ENCODE peak calls at places on chromosomes 4 and X, in four cellular contexts. D is esophagus muscularis mucosa, U is neural progenitor cell, S is lower lobe of right lung. X is an unnamed sample.

GRCh38 chr4:121898150-121898549 is 27.9 kb upstream of the BBS7 start:
- DNase-seq in D (no peak), U (peak), S (no peak), X (no peak)

GRCh38 chr4:38058186-38058585 is 98.0 kb downstream of the PTTG2 start:
- DNase-seq in D (no peak), U (peak), S (no peak), X (no peak)

GRCh38 chr4:76002176-76002575 is 5.1 kb downstream of the CXCL9 start:
- DNase-seq in D (peak), U (no peak), S (no peak), X (no peak)

GRCh38 chr4:145132521-145133098 is 34.5 kb downstream of the ABCE1 start:
- DNase-seq in D (no peak), U (no peak), S (no peak), X (no peak)

GRCh38 chr4:72394264-72394663 is 174.8 kb downstream of the ADAMTS3 start:
- DNase-seq in D (no peak), U (peak), S (no peak), X (no peak)

GRCh38 chr4:52840531-52841350 is 21.4 kb upstream of the RASL11B start:
- DNase-seq in D (no peak), U (peak), S (no peak), X (no peak)

GRCh38 chr4:1200425-1201035 is 28.1 kb upstream of the SPON2 start:
- DNase-seq in D (peak), U (no peak), S (peak), X (peak)

GRCh38 chrX:103791233-103791632 is 14.6 kb downstream of the PLP1 start:
- DNase-seq in D (no peak), U (peak), S (no peak), X (no peak)

GRCh38 chr4:74635074-74635473 is 159.2 kb downstream of the BTC start:
- DNase-seq in D (no peak), U (no peak), S (no peak), X (no peak)

GRCh38 chr4:182190306-182190705 is 52.9 kb upstream of the TENM3 start:
- DNase-seq in D (no peak), U (no peak), S (no peak), X (no peak)

GRCh38 chr4:15294832-15295231 is 133.0 kb upstream of the C1QTNF7 start:
- DNase-seq in D (no peak), U (no peak), S (no peak), X (no peak)

GRCh38 chr4:8911311-8912088 is 39.9 kb upstream of the HMX1 start:
- DNase-seq in D (peak), U (no peak), S (peak), X (peak)

GRCh38 chrX:133685806-133686205 is 270.5 kb upstream of the GPC4 start:
- DNase-seq in D (no peak), U (no peak), S (no peak), X (no peak)

GRCh38 chr4:21835712-21836111 is 112.9 kb downstream of the KCNIP4 start:
- DNase-seq in D (no peak), U (no peak), S (no peak), X (no peak)

GRCh38 chrX:129359269-129359668 is 164.0 kb downstream of the SMARCA1 start:
- DNase-seq in D (no peak), U (no peak), S (no peak), X (no peak)

GRCh38 chr4:24770111-24770584 is 25.2 kb upstream of the SOD3 start:
- DNase-seq in D (peak), U (peak), S (no peak), X (no peak)

GRCh38 chr4:70802923-70803605 is 36.6 kb downstream of the GRSF1 start:
- DNase-seq in D (no peak), U (no peak), S (no peak), X (no peak)

GRCh38 chr4:139526928-139527327 is 29.1 kb downstream of the SETD7 start:
- DNase-seq in D (no peak), U (no peak), S (no peak), X (no peak)

GRCh38 chr4:142129473-142129872 is 493.1 kb downstream of the IL15 start:
- DNase-seq in D (no peak), U (no peak), S (no peak), X (no peak)

GRCh38 chr4:169159614-169160013 is 111.1 kb downstream of the SH3RF1 start:
- DNase-seq in D (no peak), U (no peak), S (no peak), X (no peak)

GRCh38 chr4:98502624-98503023 is 155.8 kb downstream of the TSPAN5 start:
- DNase-seq in D (no peak), U (no peak), S (no peak), X (no peak)

GRCh38 chr4:89000844-89001360 is 56.1 kb downstream of the FAM13A start:
- DNase-seq in D (no peak), U (no peak), S (no peak), X (no peak)

GRCh38 chrX:124117325-124117724 is 155.8 kb downstream of the STAG2 start:
- DNase-seq in D (no peak), U (no peak), S (no peak), X (no peak)

GRCh38 chr4:56414135-56414675 is 21.2 kb downstream of the PPAT start:
- DNase-seq in D (no peak), U (no peak), S (no peak), X (no peak)

GRCh38 chr4:170089743-170090666 is at the start of gene AADAT:
- DNase-seq in D (no peak), U (peak), S (peak), X (peak)

GRCh38 chr4:60562353-60562752 is 637.8 kb upstream of the ADGRL3 start:
- DNase-seq in D (no peak), U (peak), S (no peak), X (no peak)

GRCh38 chrX:46681849-46682248 is 77.1 kb downstream of the SLC9A7 start:
- DNase-seq in D (no peak), U (no peak), S (no peak), X (no peak)

GRCh38 chr4:55781809-55782208 is 37.8 kb upstream of the EXOC1L start:
- DNase-seq in D (no peak), U (no peak), S (no peak), X (no peak)

GRCh38 chrX:120560405-120560841 is 339 bp downstream of the CUL4B start:
- DNase-seq in D (peak), U (no peak), S (peak), X (no peak)

GRCh38 chr4:23337292-23337691 is 552.6 kb downstream of the PPARGC1A start:
- DNase-seq in D (no peak), U (peak), S (no peak), X (no peak)

GRCh38 chrX:2627272-2627867 is 63.7 kb upstream of the CD99 start:
- DNase-seq in D (peak), U (peak), S (no peak), X (no peak)

GRCh38 chrX:154596290-154596929 is 11.5 kb downstream of the CTAG1A start:
- DNase-seq in D (no peak), U (peak), S (no peak), X (no peak)

GRCh38 chr4:42816864-42817263 is 75.6 kb upstream of the GRXCR1 start:
- DNase-seq in D (no peak), U (no peak), S (no peak), X (no peak)

GRCh38 chr4:126766266-126766665 is 866.5 kb upstream of the INTU start:
- DNase-seq in D (no peak), U (no peak), S (no peak), X (peak)

GRCh38 chr4:110503588-110504435 is 27.9 kb downstream of the ENPEP start:
- DNase-seq in D (no peak), U (no peak), S (no peak), X (no peak)

GRCh38 chr4:70505152-70505748 is 13.1 kb upstream of the AMTN start:
- DNase-seq in D (no peak), U (peak), S (peak), X (peak)

GRCh38 chr4:140790765-140791164 is 34.6 kb upstream of the TBC1D9 start:
- DNase-seq in D (no peak), U (no peak), S (peak), X (peak)

GRCh38 chr4:173214661-173215060 is 46.0 kb downstream of the GALNT7 start:
- DNase-seq in D (no peak), U (no peak), S (no peak), X (no peak)

GRCh38 chrX:121802881-121803412 is 755.5 kb downstream of the GLUD2 start:
- DNase-seq in D (no peak), U (no peak), S (no peak), X (no peak)

GRCh38 chr4:2869659-2870058 is 26.0 kb downstream of the ADD1 start:
- DNase-seq in D (no peak), U (no peak), S (no peak), X (no peak)

GRCh38 chr4:2871911-2872310 is 28.3 kb downstream of the ADD1 start:
- DNase-seq in D (no peak), U (no peak), S (no peak), X (no peak)

GRCh38 chr4:2870098-2870497 is 26.5 kb downstream of the ADD1 start:
- DNase-seq in D (no peak), U (no peak), S (no peak), X (no peak)

GRCh38 chr4:2873329-2873728 is 29.7 kb downstream of the ADD1 start:
- DNase-seq in D (no peak), U (no peak), S (no peak), X (no peak)

DNA sequence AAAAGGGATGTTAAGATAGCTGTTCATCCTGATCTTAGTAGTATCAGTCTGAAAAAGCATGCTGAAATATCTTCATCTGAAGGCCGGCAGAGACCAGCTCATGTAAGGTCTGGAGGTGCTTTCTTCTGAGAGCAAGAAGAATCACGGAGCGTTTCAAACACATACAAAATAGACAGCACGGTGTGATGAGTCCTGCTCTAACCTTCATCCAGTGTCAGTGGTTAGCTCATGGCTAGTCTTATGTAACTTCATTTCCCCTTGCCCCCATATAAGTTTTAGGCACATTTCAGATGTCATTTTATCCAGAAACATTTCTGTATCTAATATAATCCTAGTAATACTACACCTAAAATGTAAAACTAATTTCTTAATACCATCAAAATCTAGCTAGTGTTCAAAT is 27.8 kb downstream of the ADD1 start:
- DNase-seq in D (no peak), U (no peak), S (no peak), X (no peak)
- H3K27ac ChIP-seq in D (no peak), U (no peak), S (peak), X (peak)

DNA sequence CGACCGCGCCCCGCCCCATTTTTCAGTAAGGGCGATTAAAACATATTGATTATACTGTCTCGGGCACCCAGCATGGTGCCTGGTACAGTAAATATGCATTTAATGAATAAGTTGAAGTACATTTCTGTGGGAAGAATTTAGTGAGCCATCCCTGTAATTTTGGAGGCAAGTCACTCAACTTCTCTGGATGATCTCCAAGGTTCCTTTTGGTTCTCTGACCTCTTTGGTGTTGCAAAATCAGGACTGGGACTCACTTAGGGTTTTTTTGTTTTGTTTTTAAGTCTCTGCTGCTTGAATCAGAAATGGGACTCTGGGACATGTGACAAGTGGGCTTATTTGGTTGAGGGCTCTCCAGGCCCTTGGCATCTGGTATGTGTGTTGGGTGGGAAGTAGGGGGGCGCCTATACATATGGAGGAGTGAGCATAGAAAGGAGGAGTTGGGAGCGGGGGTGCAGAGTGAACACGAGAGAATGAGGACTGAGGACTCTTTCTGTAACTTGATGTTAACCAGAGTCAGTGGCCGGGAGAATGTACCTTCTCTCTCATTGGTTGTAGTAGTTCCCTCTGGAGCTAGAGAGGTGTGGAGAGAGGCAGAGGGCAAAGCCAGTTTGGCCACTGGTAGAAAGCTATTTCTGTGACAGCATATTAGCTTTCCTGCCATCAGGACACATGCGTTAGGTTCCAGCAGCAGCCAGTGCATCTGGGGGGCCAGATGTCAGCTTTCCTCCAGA is 1.9 kb downstream of the ARHGAP10 start:
- DNase-seq in D (no peak), U (peak), S (no peak), X (no peak)
- TF ChIP-seq CTCF in D (no peak), U (peak), S (no peak), X (no peak)

GRCh38 chr4:5019274-5019673 is at the start of gene CYTL1:
- DNase-seq in D (no peak), U (peak), S (no peak), X (no peak)

GRCh38 chr4:5018603-5019002 is 655 bp downstream of the CYTL1 start:
- DNase-seq in D (no peak), U (no peak), S (no peak), X (no peak)

GRCh38 chr4:5020341-5020740 is 1.1 kb upstream of the CYTL1 start:
- DNase-seq in D (no peak), U (no peak), S (no peak), X (no peak)

GRCh38 chr4:5019796-5020195 is 538 bp upstream of the CYTL1 start:
- DNase-seq in D (no peak), U (no peak), S (no peak), X (no peak)

GRCh38 chr4:5018096-5018495 is 1.2 kb downstream of the CYTL1 start:
- DNase-seq in D (no peak), U (no peak), S (no peak), X (no peak)
- H3K27ac ChIP-seq in D (no peak), U (no peak), S (no peak), X (no peak)

DNA sequence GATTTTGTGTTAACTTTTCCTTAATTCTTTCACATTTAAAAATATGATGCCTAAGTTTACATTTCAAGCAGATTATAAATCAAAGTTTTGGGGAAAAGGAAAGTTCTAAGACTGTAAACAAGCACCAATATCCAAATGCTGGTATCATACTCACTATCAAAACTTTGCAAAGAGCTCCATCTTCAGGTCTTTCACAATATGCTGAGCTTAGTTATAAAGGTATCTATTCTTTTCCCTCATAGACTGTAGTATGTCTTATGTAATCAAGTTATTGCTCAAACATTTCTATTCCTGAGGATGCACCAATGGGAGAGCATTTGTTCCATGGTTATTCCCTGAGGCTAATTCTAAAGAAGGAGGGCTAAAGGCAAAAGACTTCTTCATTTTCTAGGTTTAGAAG is 207.9 kb upstream of the FAM241A start:
- DNase-seq in D (no peak), U (peak), S (no peak), X (no peak)
- TF ChIP-seq CTCF in D (no peak), U (peak), S (no peak), X (peak)

DNA sequence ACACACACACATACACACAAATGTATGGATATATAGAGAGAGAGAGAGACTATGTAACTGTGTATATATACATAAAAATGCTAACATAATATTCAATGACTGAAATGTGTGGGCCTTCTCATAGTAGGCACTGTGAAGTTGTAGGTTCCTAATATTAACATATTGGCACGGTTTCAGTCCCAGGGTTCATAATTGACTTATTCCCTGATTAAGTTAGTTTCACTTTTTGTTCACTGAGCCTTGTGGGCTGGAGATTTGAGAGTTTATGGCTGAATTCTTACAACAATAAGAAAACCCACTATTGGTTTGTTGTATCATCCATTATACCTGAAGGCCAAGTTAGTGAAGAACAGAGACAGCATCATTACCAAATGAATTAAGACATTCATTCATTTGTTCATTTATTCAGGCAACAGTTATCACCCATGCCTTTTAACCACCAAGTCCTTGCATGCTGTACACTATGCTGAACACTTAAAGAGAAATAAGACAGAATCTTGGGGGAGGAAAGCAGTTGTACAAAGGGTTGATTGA is 68.6 kb downstream of the GAB1 start:
- DNase-seq in D (no peak), U (no peak), S (no peak), X (no peak)
- H3K27ac ChIP-seq in D (peak), U (no peak), S (no peak), X (peak)

DNA sequence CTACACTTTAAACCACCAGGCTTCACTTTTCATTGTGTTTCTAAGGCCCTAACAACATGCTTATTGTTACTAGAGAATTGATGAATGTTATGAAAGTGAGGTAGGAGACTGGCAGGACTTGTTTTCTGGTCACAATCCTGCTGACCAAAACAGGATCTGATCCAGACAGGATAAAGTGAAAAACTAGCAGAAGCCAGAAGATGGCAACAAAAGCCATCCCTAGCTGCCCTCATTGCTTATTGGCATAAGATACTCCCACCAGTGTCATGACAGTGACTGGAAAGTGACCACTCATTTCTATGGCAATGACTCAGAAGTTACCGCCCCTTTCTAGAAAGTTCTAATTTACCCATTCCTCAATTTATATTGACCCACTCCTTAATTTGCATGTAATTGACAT is 29.9 kb upstream of the FGG start:
- DNase-seq in D (no peak), U (peak), S (no peak), X (no peak)
- TF ChIP-seq CTCF in D (no peak), U (peak), S (no peak), X (peak)

X was measured in right lobe of liver.